ENCODE peak calls at places on chromosome 3, in ten cellular contexts. One of them, this sample, is unnamed.

GRCh38 chr3:40613306-40613705 is 88.5 kb downstream of the ZNF621 start:
- DNase-seq in LHCN-M2: no peak
- DNase-seq in foreskin fibroblast: no peak
- DNase-seq in heart right ventricle: no peak
- DNase-seq in pancreas: no peak
- DNase-seq in WERI-Rb-1: no peak
- DNase-seq in esophagus squamous epithelium: no peak
- DNase-seq in NCI-H526: no peak
- DNase-seq in A549: no peak
- DNase-seq in K562: no peak
- DNase-seq in this sample: no peak

GRCh38 chr3:63192248-63192647 is 85.9 kb upstream of the SYNPR start:
- DNase-seq in LHCN-M2: no peak
- DNase-seq in pancreas: no peak
- DNase-seq in A549: no peak
- DNase-seq in WERI-Rb-1: peak; percentile 37
- DNase-seq in esophagus squamous epithelium: no peak
- DNase-seq in heart right ventricle: no peak
- DNase-seq in foreskin fibroblast: no peak
- DNase-seq in K562: no peak
- DNase-seq in NCI-H526: peak; percentile 67
- DNase-seq in this sample: no peak

GRCh38 chr3:139457066-139457465 is 19.2 kb downstream of the RBP2 start:
- DNase-seq in pancreas: no peak
- DNase-seq in K562: no peak
- DNase-seq in esophagus squamous epithelium: no peak
- DNase-seq in NCI-H526: no peak
- DNase-seq in A549: no peak
- DNase-seq in heart right ventricle: no peak
- DNase-seq in foreskin fibroblast: no peak
- DNase-seq in WERI-Rb-1: no peak
- DNase-seq in LHCN-M2: no peak
- DNase-seq in this sample: no peak

GRCh38 chr3:184651945-184652344 is 59.9 kb downstream of the MAGEF1 start:
- DNase-seq in WERI-Rb-1: no peak
- DNase-seq in foreskin fibroblast: no peak
- DNase-seq in NCI-H526: peak; percentile 79
- DNase-seq in esophagus squamous epithelium: no peak
- DNase-seq in pancreas: no peak
- DNase-seq in K562: no peak
- DNase-seq in heart right ventricle: no peak
- DNase-seq in LHCN-M2: no peak
- DNase-seq in A549: no peak
- DNase-seq in this sample: peak; percentile 73

GRCh38 chr3:135020181-135020580 is 225.1 kb downstream of the EPHB1 start:
- DNase-seq in pancreas: no peak
- DNase-seq in esophagus squamous epithelium: no peak
- DNase-seq in heart right ventricle: no peak
- DNase-seq in A549: no peak
- DNase-seq in K562: no peak
- DNase-seq in LHCN-M2: no peak
- DNase-seq in WERI-Rb-1: no peak
- DNase-seq in NCI-H526: no peak
- DNase-seq in foreskin fibroblast: no peak
- DNase-seq in this sample: no peak

GRCh38 chr3:194395201-194395600 is 3.9 kb downstream of the GP5 start:
- DNase-seq in NCI-H526: peak; percentile 85
- DNase-seq in A549: no peak
- DNase-seq in heart right ventricle: no peak
- DNase-seq in foreskin fibroblast: peak; percentile 62
- DNase-seq in pancreas: no peak
- DNase-seq in LHCN-M2: no peak
- DNase-seq in WERI-Rb-1: no peak
- DNase-seq in esophagus squamous epithelium: no peak
- DNase-seq in K562: no peak
- DNase-seq in this sample: no peak

GRCh38 chr3:52498134-52499054 is 3.3 kb downstream of the STAB1 start:
- DNase-seq in LHCN-M2: peak; percentile 83
- DNase-seq in foreskin fibroblast: peak; percentile 84
- DNase-seq in esophagus squamous epithelium: no peak
- DNase-seq in pancreas: no peak
- DNase-seq in K562: peak; percentile 35
- DNase-seq in NCI-H526: no peak
- DNase-seq in heart right ventricle: peak; percentile 44
- DNase-seq in WERI-Rb-1: no peak
- DNase-seq in A549: no peak
- DNase-seq in this sample: peak; percentile 68

GRCh38 chr3:1971780-1972179 is 126.9 kb upstream of the CNTN4 start:
- DNase-seq in pancreas: no peak
- DNase-seq in LHCN-M2: no peak
- DNase-seq in NCI-H526: no peak
- DNase-seq in heart right ventricle: no peak
- DNase-seq in A549: no peak
- DNase-seq in WERI-Rb-1: no peak
- DNase-seq in esophagus squamous epithelium: no peak
- DNase-seq in foreskin fibroblast: peak; percentile 0
- DNase-seq in K562: no peak
- DNase-seq in this sample: no peak

GRCh38 chr3:12451481-12451880 is 32.8 kb upstream of the TSEN2 start:
- DNase-seq in WERI-Rb-1: no peak
- DNase-seq in A549: no peak
- DNase-seq in K562: no peak
- DNase-seq in esophagus squamous epithelium: no peak
- DNase-seq in LHCN-M2: no peak
- DNase-seq in foreskin fibroblast: no peak
- DNase-seq in pancreas: no peak
- DNase-seq in NCI-H526: no peak
- DNase-seq in heart right ventricle: no peak
- DNase-seq in this sample: no peak

GRCh38 chr3:171772427-171773056 is 37.7 kb downstream of the PLD1 start:
- DNase-seq in LHCN-M2: peak; percentile 57
- DNase-seq in pancreas: no peak
- DNase-seq in heart right ventricle: peak; percentile 22
- DNase-seq in esophagus squamous epithelium: no peak
- DNase-seq in K562: peak; percentile 61
- DNase-seq in A549: peak; percentile 38
- DNase-seq in WERI-Rb-1: peak; percentile 65
- DNase-seq in NCI-H526: peak; percentile 93
- DNase-seq in foreskin fibroblast: peak; percentile 81
- DNase-seq in this sample: peak; percentile 43

GRCh38 chr3:44467241-44467640 is 10.2 kb downstream of the ZNF445 start:
- DNase-seq in heart right ventricle: no peak
- DNase-seq in A549: no peak
- DNase-seq in K562: no peak
- DNase-seq in esophagus squamous epithelium: no peak
- DNase-seq in LHCN-M2: no peak
- DNase-seq in pancreas: no peak
- DNase-seq in WERI-Rb-1: no peak
- DNase-seq in foreskin fibroblast: no peak
- DNase-seq in NCI-H526: no peak
- DNase-seq in this sample: no peak

GRCh38 chr3:40550168-40550567 is 25.4 kb downstream of the ZNF621 start:
- DNase-seq in heart right ventricle: no peak
- DNase-seq in pancreas: no peak
- DNase-seq in WERI-Rb-1: no peak
- DNase-seq in NCI-H526: no peak
- DNase-seq in A549: no peak
- DNase-seq in foreskin fibroblast: peak; percentile 40
- DNase-seq in LHCN-M2: no peak
- DNase-seq in K562: no peak
- DNase-seq in esophagus squamous epithelium: no peak
- DNase-seq in this sample: no peak

GRCh38 chr3:126900859-126901540 is 81.9 kb upstream of the PLXNA1 start:
- DNase-seq in pancreas: no peak
- DNase-seq in K562: no peak
- DNase-seq in NCI-H526: no peak
- DNase-seq in LHCN-M2: peak; percentile 94
- DNase-seq in esophagus squamous epithelium: no peak
- DNase-seq in WERI-Rb-1: no peak
- DNase-seq in foreskin fibroblast: no peak
- DNase-seq in heart right ventricle: no peak
- DNase-seq in A549: no peak
- DNase-seq in this sample: no peak

GRCh38 chr3:52268036-52268435 is 10.4 kb downstream of the WDR82 start:
- DNase-seq in LHCN-M2: no peak
- DNase-seq in K562: no peak
- DNase-seq in NCI-H526: no peak
- DNase-seq in WERI-Rb-1: no peak
- DNase-seq in esophagus squamous epithelium: no peak
- DNase-seq in heart right ventricle: no peak
- DNase-seq in foreskin fibroblast: no peak
- DNase-seq in pancreas: no peak
- DNase-seq in A549: no peak
- DNase-seq in this sample: no peak

GRCh38 chr3:122168044-122168443 is 15.4 kb upstream of the CASR start:
- DNase-seq in foreskin fibroblast: no peak
- DNase-seq in WERI-Rb-1: no peak
- DNase-seq in esophagus squamous epithelium: no peak
- DNase-seq in NCI-H526: no peak
- DNase-seq in pancreas: no peak
- DNase-seq in K562: no peak
- DNase-seq in heart right ventricle: no peak
- DNase-seq in A549: no peak
- DNase-seq in LHCN-M2: no peak
- DNase-seq in this sample: no peak

GRCh38 chr3:58661836-58662235 is 4.7 kb downstream of the FAM3D start:
- DNase-seq in K562: no peak
- DNase-seq in WERI-Rb-1: no peak
- DNase-seq in heart right ventricle: no peak
- DNase-seq in pancreas: no peak
- DNase-seq in foreskin fibroblast: no peak
- DNase-seq in A549: no peak
- DNase-seq in LHCN-M2: no peak
- DNase-seq in NCI-H526: no peak
- DNase-seq in esophagus squamous epithelium: no peak
- DNase-seq in this sample: no peak

GRCh38 chr3:64685331-64685799 is 2.4 kb downstream of the ADAMTS9 start:
- DNase-seq in foreskin fibroblast: peak; percentile 67
- DNase-seq in A549: no peak
- DNase-seq in pancreas: no peak
- DNase-seq in K562: no peak
- DNase-seq in WERI-Rb-1: no peak
- DNase-seq in heart right ventricle: peak; percentile 61
- DNase-seq in LHCN-M2: peak; percentile 17
- DNase-seq in NCI-H526: peak; percentile 71
- DNase-seq in esophagus squamous epithelium: no peak
- DNase-seq in this sample: no peak

GRCh38 chr3:48023377-48023776 is 7.2 kb upstream of the MAP4 start:
- DNase-seq in foreskin fibroblast: no peak
- DNase-seq in pancreas: no peak
- DNase-seq in heart right ventricle: no peak
- DNase-seq in A549: no peak
- DNase-seq in esophagus squamous epithelium: no peak
- DNase-seq in WERI-Rb-1: no peak
- DNase-seq in K562: no peak
- DNase-seq in NCI-H526: no peak
- DNase-seq in LHCN-M2: no peak
- DNase-seq in this sample: no peak

GRCh38 chr3:110493752-110494151 is 577.9 kb upstream of the NECTIN3 start:
- DNase-seq in heart right ventricle: no peak
- DNase-seq in NCI-H526: no peak
- DNase-seq in foreskin fibroblast: no peak
- DNase-seq in esophagus squamous epithelium: no peak
- DNase-seq in pancreas: no peak
- DNase-seq in A549: no peak
- DNase-seq in LHCN-M2: no peak
- DNase-seq in K562: no peak
- DNase-seq in WERI-Rb-1: no peak
- DNase-seq in this sample: no peak

GRCh38 chr3:52683611-52684010 is 2.1 kb downstream of the PBRM1 start:
- DNase-seq in esophagus squamous epithelium: no peak
- DNase-seq in LHCN-M2: no peak
- DNase-seq in K562: no peak
- DNase-seq in NCI-H526: no peak
- DNase-seq in WERI-Rb-1: no peak
- DNase-seq in foreskin fibroblast: peak; percentile 47
- DNase-seq in heart right ventricle: peak; percentile 20
- DNase-seq in pancreas: no peak
- DNase-seq in A549: no peak
- DNase-seq in this sample: no peak

GRCh38 chr3:112793311-112794081 is 53.2 kb downstream of the CD200R1L start:
- DNase-seq in K562: no peak
- DNase-seq in esophagus squamous epithelium: no peak
- DNase-seq in foreskin fibroblast: no peak
- DNase-seq in heart right ventricle: no peak
- DNase-seq in WERI-Rb-1: no peak
- DNase-seq in A549: no peak
- DNase-seq in pancreas: no peak
- DNase-seq in NCI-H526: no peak
- DNase-seq in LHCN-M2: no peak
- DNase-seq in this sample: peak; percentile 58

GRCh38 chr3:197501879-197502620 is 53.7 kb downstream of the BDH1 start:
- DNase-seq in A549: no peak
- DNase-seq in K562: no peak
- DNase-seq in LHCN-M2: peak; percentile 76
- DNase-seq in foreskin fibroblast: peak; percentile 63
- DNase-seq in heart right ventricle: no peak
- DNase-seq in NCI-H526: peak; percentile 88
- DNase-seq in pancreas: no peak
- DNase-seq in esophagus squamous epithelium: no peak
- DNase-seq in WERI-Rb-1: peak; percentile 64
- DNase-seq in this sample: peak; percentile 92

GRCh38 chr3:32870373-32871091 is 52.7 kb downstream of the TRIM71 start:
- DNase-seq in NCI-H526: no peak
- DNase-seq in esophagus squamous epithelium: no peak
- DNase-seq in pancreas: no peak
- DNase-seq in A549: no peak
- DNase-seq in K562: no peak
- DNase-seq in WERI-Rb-1: no peak
- DNase-seq in LHCN-M2: no peak
- DNase-seq in foreskin fibroblast: no peak
- DNase-seq in heart right ventricle: no peak
- DNase-seq in this sample: no peak

GRCh38 chr3:123098411-123099330 is 31.8 kb downstream of the PDIA5 start:
- DNase-seq in LHCN-M2: no peak
- DNase-seq in foreskin fibroblast: no peak
- DNase-seq in pancreas: no peak
- DNase-seq in NCI-H526: no peak
- DNase-seq in esophagus squamous epithelium: no peak
- DNase-seq in A549: no peak
- DNase-seq in heart right ventricle: no peak
- DNase-seq in WERI-Rb-1: no peak
- DNase-seq in K562: no peak
- DNase-seq in this sample: peak; percentile 26

GRCh38 chr3:172289583-172289982 is 158.7 kb downstream of the GHSR start:
- DNase-seq in A549: no peak
- DNase-seq in NCI-H526: no peak
- DNase-seq in foreskin fibroblast: no peak
- DNase-seq in heart right ventricle: peak; percentile 39
- DNase-seq in pancreas: no peak
- DNase-seq in K562: no peak
- DNase-seq in WERI-Rb-1: peak; percentile 25
- DNase-seq in esophagus squamous epithelium: no peak
- DNase-seq in LHCN-M2: no peak
- DNase-seq in this sample: no peak

GRCh38 chr3:141840737-141841544 is 35.5 kb upstream of the ATP1B3 start:
- DNase-seq in heart right ventricle: no peak
- DNase-seq in NCI-H526: no peak
- DNase-seq in pancreas: no peak
- DNase-seq in WERI-Rb-1: no peak
- DNase-seq in esophagus squamous epithelium: no peak
- DNase-seq in A549: no peak
- DNase-seq in foreskin fibroblast: peak; percentile 18
- DNase-seq in K562: no peak
- DNase-seq in LHCN-M2: peak; percentile 56
- DNase-seq in this sample: peak; percentile 83

This sample was measured in MG63.